ENCODE peak calls at places on chromosome 21, in eight cellular contexts. W, M, F, G, Y, D, B and L are unnamed samples.
A peak's percentile ranks its signal among the peaks of the same experiment; 100 is the strongest.

GRCh38 chr21:35232545-35233176 is 183.6 kb upstream of the RUNX1 start:
- DNase-seq in Y (no peak), D (peak; percentile 88), M (no peak), G (no peak), W (no peak), B (no peak), F (no peak), L (no peak)

GRCh38 chr21:35529141-35529863 is 480.2 kb upstream of the RUNX1 start:
- DNase-seq in Y (no peak), B (no peak), G (no peak), D (no peak), F (no peak), W (no peak), M (no peak), L (peak; percentile 28)

GRCh38 chr21:30234643-30235042 is 18.7 kb upstream of the CLDN8 start:
- DNase-seq in G (no peak), D (no peak), F (no peak), W (no peak), B (no peak), Y (no peak), M (no peak), L (no peak)

GRCh38 chr21:34913786-34914185 is 135.3 kb downstream of the RUNX1 start:
- DNase-seq in F (no peak), W (no peak), Y (no peak), M (no peak), B (no peak), D (no peak), G (no peak), L (no peak)

GRCh38 chr21:27693376-27693775 is 726.5 kb upstream of the ADAMTS5 start:
- DNase-seq in Y (no peak), F (no peak), M (no peak), G (no peak), D (no peak), B (no peak), W (no peak), L (no peak)

GRCh38 chr21:31117046-31117916 is 79.0 kb upstream of the KRTAP19-8 start:
- DNase-seq in G (no peak), W (no peak), Y (no peak), M (no peak), F (no peak), B (no peak), D (peak; percentile 36), L (no peak)

GRCh38 chr21:31622397-31622796 is 37.1 kb upstream of the SOD1 start:
- DNase-seq in B (no peak), Y (no peak), W (no peak), M (no peak), D (no peak), F (no peak), G (no peak), L (no peak)

GRCh38 chr21:34801519-34802132 is 132.8 kb downstream of the CLIC6 start:
- DNase-seq in G (no peak), B (no peak), M (no peak), D (no peak), W (no peak), F (no peak), Y (no peak), L (no peak)

GRCh38 chr21:19256934-19257660 is 853.5 kb upstream of the TMPRSS15 start:
- DNase-seq in G (no peak), Y (no peak), B (peak; percentile 13), F (no peak), W (no peak), M (no peak), D (no peak), L (no peak)

GRCh38 chr21:34639882-34640788 is 25.2 kb upstream of the RCAN1 start:
- DNase-seq in Y (no peak), M (peak; percentile 47), B (no peak), G (no peak), F (no peak), D (no peak), W (peak; percentile 66), L (no peak)

GRCh38 chr21:14071902-14072734 is 138.6 kb downstream of the LIPI start:
- DNase-seq in W (no peak), Y (no peak), D (no peak), M (no peak), F (no peak), B (no peak), G (no peak), L (no peak)

GRCh38 chr21:17711896-17712295 is 99.2 kb upstream of the BTG3 start:
- DNase-seq in M (no peak), D (peak; percentile 22), W (no peak), Y (no peak), G (no peak), F (no peak), B (no peak), L (no peak)

GRCh38 chr21:37176716-37177115 is 90.4 kb downstream of the VPS26C start:
- DNase-seq in F (no peak), B (no peak), Y (no peak), W (no peak), D (peak; percentile 77), G (no peak), M (no peak), L (no peak)

GRCh38 chr21:21029159-21029558 is 30.9 kb downstream of the NCAM2 start:
- DNase-seq in M (no peak), B (no peak), Y (no peak), D (no peak), W (no peak), G (no peak), F (no peak), L (no peak)

GRCh38 chr21:15446193-15446592 is 283.6 kb upstream of the USP25 start:
- DNase-seq in D (no peak), F (no peak), G (no peak), Y (no peak), B (no peak), W (no peak), M (no peak), L (no peak)

DNA sequence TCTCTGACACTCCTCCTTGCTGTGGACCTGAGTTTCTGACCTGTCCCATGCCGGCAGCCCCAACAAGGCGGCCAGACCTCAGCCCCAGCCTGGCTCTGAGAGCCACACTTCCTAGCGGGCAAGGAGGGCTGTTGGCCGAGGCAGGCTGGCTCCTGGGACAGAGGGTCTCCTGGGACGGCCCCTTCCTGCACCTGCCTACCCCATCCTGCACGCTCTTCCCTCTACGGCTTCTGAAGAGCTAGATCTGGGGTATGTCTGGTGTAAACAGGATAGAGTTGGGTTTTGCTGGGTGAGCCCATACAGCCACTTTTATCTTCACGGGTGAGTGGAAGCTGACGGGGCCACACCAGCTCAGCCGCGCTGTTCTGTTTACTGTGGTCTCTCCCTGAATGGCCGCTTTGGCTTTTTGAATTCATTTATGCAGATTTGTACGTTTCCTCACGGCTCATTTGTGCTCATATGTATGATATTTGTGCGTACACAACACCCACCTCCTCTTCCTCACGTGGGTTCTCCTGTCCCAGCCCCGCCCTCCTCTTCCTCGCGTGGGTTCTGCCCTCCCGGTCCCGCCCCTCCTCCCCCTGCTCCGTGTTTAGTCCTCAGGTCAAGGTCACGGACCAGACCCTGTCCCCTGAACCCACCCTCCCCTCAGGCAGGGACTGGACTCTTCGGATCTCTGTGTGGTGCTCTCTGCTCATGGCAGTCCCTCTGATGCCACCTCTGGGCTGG is 34.7 kb upstream of the POFUT2 start:
- DNase-seq in G (no peak), F (no peak), W (no peak), D (no peak), B (no peak), Y (no peak), M (no peak), L (peak; percentile 60)
- H3K4me1 ChIP-seq in G (peaks cover 12% of the 10 kb centered on the region), F (peaks cover 93% of the 10 kb centered on the region), W (peaks cover 21% of the 10 kb centered on the region), D (peaks cover 36% of the 10 kb centered on the region), B (peaks cover 14% of the 10 kb centered on the region), Y (peaks cover 50% of the 10 kb centered on the region), M (peaks cover 23% of the 10 kb centered on the region), L (no peaks in the 10 kb centered on the region)

GRCh38 chr21:45445369-45445768 is 40.4 kb downstream of the COL18A1 start:
- DNase-seq in F (no peak), D (no peak), M (peak; percentile 14), Y (no peak), W (no peak), B (no peak), G (no peak), L (no peak)

GRCh38 chr21:45448810-45449657 is 44.1 kb downstream of the COL18A1 start:
- DNase-seq in Y (no peak), D (no peak), G (peak; percentile 44), W (no peak), F (no peak), M (peak; percentile 9), B (no peak), L (no peak)

GRCh38 chr21:45449658-45450502 is 44.9 kb downstream of the COL18A1 start:
- DNase-seq in B (no peak), F (no peak), W (no peak), D (no peak), M (peak; percentile 21), G (peak; percentile 42), Y (no peak), L (no peak)

GRCh38 chr21:45448283-45448809 is 43.4 kb downstream of the COL18A1 start:
- DNase-seq in F (no peak), Y (no peak), B (no peak), G (peak; percentile 34), W (no peak), M (peak; percentile 12), D (no peak), L (no peak)

DNA sequence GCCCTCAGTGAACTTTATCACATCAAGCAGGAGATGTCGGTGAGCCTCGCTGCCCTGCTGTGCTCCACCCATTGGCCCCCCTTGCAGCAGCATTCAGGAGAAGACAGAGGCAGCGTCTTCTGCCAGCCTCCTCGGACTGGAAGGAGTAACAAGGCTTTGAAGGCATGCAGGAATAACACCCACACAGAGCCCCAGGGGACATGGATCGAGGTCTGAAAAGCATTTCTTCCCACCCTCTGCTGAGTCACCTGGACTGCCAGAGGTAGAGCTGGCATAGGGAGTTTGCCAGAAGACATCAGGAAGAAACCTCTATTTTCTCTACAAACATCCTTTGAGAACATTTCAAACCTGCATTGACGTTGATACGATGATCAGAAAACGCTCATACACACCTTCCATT is 42.9 kb downstream of the COL18A1 start:
- DNase-seq in Y (no peak), G (no peak), B (no peak), M (peak; percentile 4), D (no peak), W (no peak), F (no peak), L (no peak)
- H3K4me1 ChIP-seq in Y (no peaks in the 10 kb centered on the region), G (no peaks in the 10 kb centered on the region), B (no peaks in the 10 kb centered on the region), M (no peaks in the 10 kb centered on the region), D (peaks cover 2% of the 10 kb centered on the region), W (no peaks in the 10 kb centered on the region), F (peaks cover 42% of the 10 kb centered on the region), L (no peaks in the 10 kb centered on the region)

DNA sequence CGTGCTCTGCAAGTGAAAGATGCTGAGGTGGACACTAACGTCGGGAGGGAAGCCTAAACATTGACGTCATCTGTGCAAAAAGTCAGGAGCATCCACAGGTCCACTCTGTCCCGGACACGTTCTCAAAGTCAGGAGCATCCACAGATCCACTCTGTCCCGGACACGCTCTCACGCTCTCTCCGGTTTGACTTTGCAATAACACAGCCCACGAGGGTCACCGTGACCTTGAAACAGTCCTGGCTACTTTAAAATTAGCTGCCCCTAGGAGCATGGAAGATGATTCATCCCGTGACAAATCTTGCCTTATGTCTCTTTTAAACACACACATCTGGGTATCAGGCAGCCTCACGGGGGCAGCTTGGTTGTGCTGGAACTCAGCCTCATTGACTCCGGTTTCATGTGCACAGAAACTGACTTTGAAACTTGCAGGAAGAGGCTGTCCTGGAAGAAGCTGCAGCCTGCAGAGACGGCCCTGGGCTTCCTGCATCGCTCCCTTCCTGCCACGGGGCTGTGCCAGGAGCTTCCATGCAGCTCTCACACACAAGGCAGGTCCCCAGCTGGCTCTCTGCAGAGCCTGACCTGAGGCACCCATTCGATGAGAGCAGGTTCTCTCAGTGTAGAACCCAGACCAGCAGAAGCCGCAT is 18.1 kb upstream of the COL18A1 start:
- DNase-seq in D (no peak), Y (peak; percentile 44), M (no peak), G (peak; percentile 71), W (no peak), F (no peak), B (no peak), L (no peak)
- H3K4me1 ChIP-seq in D (peaks cover 16% of the 10 kb centered on the region), Y (peaks cover 14% of the 10 kb centered on the region), M (no peaks in the 10 kb centered on the region), G (peaks cover 4% of the 10 kb centered on the region), W (no peaks in the 10 kb centered on the region), F (peaks cover 22% of the 10 kb centered on the region), B (peaks cover 7% of the 10 kb centered on the region), L (no peaks in the 10 kb centered on the region)

GRCh38 chr21:44972301-44972814 is 32.5 kb downstream of the SLX9 start:
- DNase-seq in B (no peak), G (no peak), M (no peak), F (no peak), W (no peak), D (no peak), Y (no peak), L (no peak)
- H3K4me1 ChIP-seq in B (no peaks in the 10 kb centered on the region), G (no peaks in the 10 kb centered on the region), M (peaks cover 9% of the 10 kb centered on the region), F (peaks cover 18% of the 10 kb centered on the region), W (no peaks in the 10 kb centered on the region), D (peaks cover 33% of the 10 kb centered on the region), Y (peaks cover 30% of the 10 kb centered on the region), L (no peaks in the 10 kb centered on the region)